ENCODE peak calls at places on chromosomes 7 and 10, in four cellular contexts. J is GM12878, Z is K562, Q is HL-60. E is an unnamed sample.

GRCh38 chr10:5658871-5659618 is 7.3 kb downstream of the ASB13 start:
- DNase-seq in Z (no peak), J (no peak), Q (no peak), E (no peak)

GRCh38 chr10:20623561-20623960 is 273.6 kb downstream of the NEBL start:
- DNase-seq in Q (no peak), Z (no peak), J (no peak), E (no peak)

GRCh38 chr10:116683061-116683601 is 59.2 kb downstream of the HSPA12A start:
- DNase-seq in Q (no peak), J (no peak), Z (no peak), E (no peak)

GRCh38 chr7:130894146-130895005 is 160.4 kb upstream of the KLF14 start:
- DNase-seq in Q (no peak), J (no peak), Z (peak), E (no peak)

GRCh38 chr7:43604251-43604650 is 21.3 kb downstream of the STK17A start:
- DNase-seq in Q (no peak), J (no peak), Z (no peak), E (no peak)

GRCh38 chr7:37818023-37818422 is 30.4 kb upstream of the NME8 start:
- DNase-seq in Q (no peak), Z (no peak), J (no peak), E (no peak)

GRCh38 chr7:31734456-31734855 is 47.4 kb downstream of the PPP1R17 start:
- DNase-seq in Z (no peak), J (no peak), Q (no peak), E (no peak)

GRCh38 chr10:132670546-132670945 is 115.4 kb downstream of the NKX6-2 start:
- DNase-seq in Q (no peak), Z (no peak), J (no peak), E (no peak)

GRCh38 chr7:133662830-133663229 is 410.0 kb downstream of the EXOC4 start:
- DNase-seq in Q (no peak), Z (no peak), J (no peak), E (no peak)

GRCh38 chr10:114142018-114142417 is 32.0 kb downstream of the CCDC186 start:
- DNase-seq in Q (no peak), Z (no peak), J (no peak), E (no peak)

GRCh38 chr10:69492746-69493462 is 41.6 kb downstream of the TSPAN15 start:
- DNase-seq in J (no peak), Q (no peak), Z (no peak), E (no peak)

GRCh38 chr7:158028290-158028941 is 559.2 kb downstream of the PTPRN2 start:
- DNase-seq in J (no peak), Q (no peak), Z (no peak), E (no peak)

GRCh38 chr10:133241501-133242205 is 4.0 kb downstream of the VENTX start:
- DNase-seq in J (no peak), Z (no peak), Q (no peak), E (no peak)

GRCh38 chr10:113618338-113618737 is 45.5 kb downstream of the NRAP start:
- DNase-seq in Q (no peak), J (no peak), Z (no peak), E (no peak)

GRCh38 chr7:88758355-88759215 is 915 bp upstream of the ZNF804B start:
- DNase-seq in Z (no peak), Q (no peak), J (no peak), E (no peak)

GRCh38 chr10:22505923-22506685 is 160.8 kb downstream of the SPAG6 start:
- DNase-seq in Q (no peak), Z (no peak), J (no peak), E (no peak)

GRCh38 chr7:157302314-157302711 is 34.5 kb upstream of the DNAJB6 start:
- DNase-seq in Z (peak), J (peak), Q (peak), E (peak)

GRCh38 chr7:100584046-100584676 is 1.8 kb downstream of the LRCH4 start:
- DNase-seq in J (no peak), Z (peak), Q (peak), E (no peak)

GRCh38 chr7:70694357-70694908 is 437.5 kb upstream of the GALNT17 start:
- DNase-seq in Q (no peak), Z (no peak), J (no peak), E (peak)

GRCh38 chr7:50674896-50675835 is 107.5 kb downstream of the GRB10 start:
- DNase-seq in Z (no peak), Q (no peak), J (no peak), E (no peak)

GRCh38 chr7:122887198-122887597 is 938 bp upstream of the CADPS2 start:
- DNase-seq in Q (peak), J (no peak), Z (no peak), E (no peak)

GRCh38 chr10:123480845-123481244 is 185.3 kb upstream of the GPR26 start:
- DNase-seq in Z (no peak), J (no peak), Q (no peak), E (no peak)

GRCh38 chr7:11437987-11438386 is 394.0 kb downstream of the THSD7A start:
- DNase-seq in J (no peak), Q (no peak), Z (no peak), E (no peak)

GRCh38 chr7:149598721-149599308 is 101.2 kb upstream of the ZNF746 start:
- DNase-seq in Z (peak), Q (peak), J (no peak), E (peak)

GRCh38 chr10:26355241-26355640 is 82.9 kb upstream of the APBB1IP start:
- DNase-seq in J (no peak), Q (no peak), Z (no peak), E (no peak)

GRCh38 chr7:130910949-130911944 is 177.2 kb upstream of the KLF14 start:
- DNase-seq in Q (no peak), J (no peak), Z (peak), E (no peak)

GRCh38 chr7:30705008-30705407 is 22.8 kb upstream of the CRHR2 start:
- DNase-seq in J (no peak), Z (no peak), Q (no peak), E (no peak)

GRCh38 chr10:124677871-124678565 is 66.2 kb downstream of the FAM53B start:
- DNase-seq in Z (no peak), J (no peak), Q (no peak), E (no peak)

GRCh38 chr10:124677291-124677690 is 66.9 kb downstream of the FAM53B start:
- DNase-seq in J (no peak), Q (no peak), Z (no peak), E (no peak)

GRCh38 chr10:124675261-124675660 is 68.9 kb downstream of the FAM53B start:
- DNase-seq in Q (no peak), J (no peak), Z (no peak), E (no peak)

GRCh38 chr10:124675824-124676223 is 68.4 kb downstream of the FAM53B start:
- DNase-seq in Q (no peak), J (no peak), Z (no peak), E (no peak)

GRCh38 chr10:124676416-124677062 is 67.6 kb downstream of the FAM53B start:
- DNase-seq in Z (no peak), J (no peak), Q (peak), E (no peak)
- TF ChIP-seq SPI1 in Z (no peak), J (no peak), Q (no peak), E (no peak)

DNA sequence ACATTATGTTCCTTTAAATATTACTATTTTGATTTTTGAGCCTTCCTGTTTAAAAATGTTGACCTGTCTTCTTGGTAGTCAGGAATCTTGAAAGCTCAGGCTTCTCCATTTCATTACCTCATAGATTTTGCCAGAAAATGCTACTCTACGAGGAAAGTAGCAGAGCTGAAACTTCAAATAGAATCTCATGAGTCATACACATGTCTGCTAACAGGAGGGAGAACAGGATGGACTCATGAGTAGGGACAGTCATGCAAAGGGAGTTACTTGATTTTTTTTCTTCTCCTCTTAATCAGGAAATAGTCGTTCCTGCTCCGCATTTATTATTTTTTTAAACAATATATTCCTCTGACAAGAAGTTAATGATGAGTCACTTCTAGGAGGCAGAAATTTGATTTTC is 37.0 kb upstream of the MINDY3 start:
- DNase-seq in J (no peak), Q (no peak), Z (no peak), E (no peak)
- TF ChIP-seq SPI1 in J (no peak), Q (no peak), Z (no peak), E (no peak)

DNA sequence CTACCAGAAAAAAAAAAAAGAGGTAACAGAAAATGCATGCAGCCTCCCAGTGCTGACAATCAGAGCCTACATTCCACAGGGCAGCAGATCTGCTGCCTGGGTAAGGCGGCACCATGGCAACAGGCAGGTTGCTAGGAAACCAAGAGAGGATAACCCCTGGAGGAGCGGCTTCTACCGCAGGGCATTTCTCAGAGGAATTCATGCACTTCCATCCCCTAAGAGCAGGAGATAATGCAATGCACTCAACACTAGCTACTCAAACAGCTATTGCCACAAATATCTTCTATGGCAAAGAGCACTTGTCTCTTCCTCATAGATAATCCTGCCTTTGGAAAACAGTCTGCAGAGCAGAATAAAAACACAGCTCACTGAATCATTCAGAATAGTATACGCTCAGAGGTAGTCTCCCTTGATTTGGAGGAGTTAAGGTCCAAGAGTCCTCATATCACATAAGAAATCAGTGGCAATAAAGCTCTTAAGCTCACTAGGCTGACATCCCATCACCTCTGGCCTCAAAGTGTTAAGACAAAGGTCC is 10.8 kb downstream of the PSAP start:
- DNase-seq in Q (no peak), Z (no peak), J (no peak), E (no peak)
- TF ChIP-seq SPI1 in Q (no peak), Z (no peak), J (no peak), E (no peak)

DNA sequence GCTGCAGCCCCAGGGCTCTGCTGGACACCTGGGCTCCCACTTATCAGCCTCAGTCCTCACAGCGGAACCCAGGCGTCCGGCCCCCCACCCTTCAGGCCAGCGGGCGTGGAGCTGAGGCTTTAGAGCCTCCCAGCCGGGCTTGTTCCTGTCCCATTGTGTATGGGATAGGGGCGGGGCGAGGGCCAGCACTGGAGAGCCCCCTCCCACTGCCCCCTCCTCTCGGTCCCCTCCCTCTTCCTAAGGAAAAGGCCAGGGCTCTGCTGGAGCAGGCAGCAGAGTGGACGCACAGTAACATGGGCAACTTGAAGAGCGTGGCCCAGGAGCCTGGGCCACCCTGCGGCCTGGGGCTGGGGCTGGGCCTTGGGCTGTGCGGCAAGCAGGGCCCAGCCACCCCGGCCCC is 2.7 kb downstream of the NOS3 start:
- DNase-seq in Q (no peak), J (no peak), Z (no peak), E (no peak)
- TF ChIP-seq SPI1 in Q (no peak), J (no peak), Z (no peak), E (no peak)

GRCh38 chr7:1740214-1740613 is 70.1 kb downstream of the ELFN1 start:
- DNase-seq in Q (no peak), J (no peak), Z (no peak), E (no peak)

GRCh38 chr7:1742555-1743303 is 72.7 kb downstream of the ELFN1 start:
- DNase-seq in Q (peak), Z (peak), J (no peak), E (peak)

GRCh38 chr7:1739593-1739992 is 69.5 kb downstream of the ELFN1 start:
- DNase-seq in J (no peak), Q (no peak), Z (no peak), E (no peak)

GRCh38 chr7:1741751-1742554 is 71.9 kb downstream of the ELFN1 start:
- DNase-seq in Z (peak), J (no peak), Q (no peak), E (peak)

GRCh38 chr7:1741246-1741645 is 71.2 kb downstream of the ELFN1 start:
- DNase-seq in Q (no peak), Z (peak), J (no peak), E (no peak)
- TF ChIP-seq SPI1 in Q (no peak), Z (no peak), J (no peak), E (no peak)

DNA sequence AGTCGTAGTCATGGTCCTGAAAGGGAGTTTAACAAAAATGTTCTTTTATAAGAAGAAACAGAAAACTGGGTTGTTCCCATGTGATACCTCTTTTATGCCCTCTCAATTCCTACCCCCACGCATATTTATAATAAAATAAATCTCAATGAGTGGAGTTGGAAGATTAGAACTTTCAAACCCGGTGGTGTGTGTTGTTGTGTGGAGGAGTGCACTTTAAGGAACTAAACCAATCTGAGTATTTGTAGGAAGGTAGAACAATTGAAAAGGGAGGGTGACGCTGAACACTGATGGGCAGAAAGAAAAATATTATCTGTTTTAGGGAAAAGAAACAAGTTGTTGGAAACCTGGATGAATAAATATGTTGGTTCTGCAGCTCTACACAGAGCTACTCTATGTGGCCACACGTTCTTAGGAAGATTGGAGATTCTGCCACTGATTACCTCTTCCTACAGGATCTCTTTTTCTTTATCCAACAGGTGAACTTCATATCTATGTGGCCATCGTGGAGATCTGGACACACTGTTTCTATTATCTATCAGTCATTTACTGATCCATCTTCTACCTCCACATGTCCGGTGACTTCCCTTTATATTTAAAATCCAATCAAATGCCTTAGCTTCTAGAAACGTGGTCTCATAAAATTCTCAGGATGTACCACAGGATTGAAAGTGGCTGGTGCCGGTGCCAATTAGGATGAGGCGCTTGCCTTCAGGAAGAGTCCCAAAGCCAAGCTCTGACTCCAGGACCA is 13.0 kb upstream of the GATA3 start:
- DNase-seq in Z (no peak), Q (no peak), J (no peak), E (no peak)
- TF ChIP-seq SPI1 in Z (no peak), Q (no peak), J (no peak), E (no peak)

GRCh38 chr10:119677904-119678755 is 26.9 kb downstream of the BAG3 start:
- DNase-seq in Q (no peak), Z (no peak), J (no peak), E (no peak)

GRCh38 chr10:119677126-119677525 is 25.9 kb downstream of the BAG3 start:
- DNase-seq in J (no peak), Q (no peak), Z (no peak), E (no peak)

GRCh38 chr10:119679480-119679829 is 28.3 kb downstream of the BAG3 start:
- DNase-seq in J (no peak), Q (no peak), Z (no peak), E (no peak)

GRCh38 chr10:119680668-119681070 is 29.5 kb downstream of the BAG3 start:
- DNase-seq in J (no peak), Q (no peak), Z (no peak), E (no peak)

GRCh38 chr10:119680050-119680449 is 28.9 kb downstream of the BAG3 start:
- DNase-seq in Z (no peak), J (no peak), Q (peak), E (no peak)
- TF ChIP-seq SPI1 in Z (no peak), J (no peak), Q (peak), E (no peak)

E was measured in GM12891.